ENCODE peak calls at places on chromosomes 4 and X, in five cellular contexts. K is sigmoid colon, I is hepatocyte, R is suprapubic skin, L is fibroblast of villous mesenchyme. Y is an unnamed sample.

GRCh38 chr4:78612398-78613005 is 60.9 kb downstream of the ANXA3 start:
- DNase-seq in L (peak), R (no peak), K (no peak), I (peak), Y (peak)

GRCh38 chr4:56698329-56698728 is 17.2 kb upstream of the HOPX start:
- DNase-seq in I (peak), R (no peak), L (no peak), K (no peak), Y (peak)

GRCh38 chr4:53576676-53577372 is 14.5 kb downstream of the LNX1 start:
- DNase-seq in R (no peak), I (peak), L (peak), K (no peak), Y (no peak)

GRCh38 chrX:131040781-131041180 is 17.4 kb upstream of the ARHGAP36 start:
- DNase-seq in L (no peak), K (no peak), R (no peak), I (no peak), Y (no peak)

GRCh38 chr4:182405087-182405486 is 161.9 kb downstream of the TENM3 start:
- DNase-seq in I (no peak), R (no peak), L (no peak), K (no peak), Y (no peak)

GRCh38 chr4:109877400-109877799 is 29.5 kb downstream of the LRIT3 start:
- DNase-seq in I (no peak), K (no peak), L (no peak), R (no peak), Y (no peak)

GRCh38 chr4:84708406-84709135 is 125.6 kb downstream of the CDS1 start:
- DNase-seq in I (no peak), R (no peak), L (no peak), K (no peak), Y (no peak)

GRCh38 chr4:184664445-184665210 is 15.1 kb downstream of the PRIMPOL start:
- DNase-seq in R (no peak), K (no peak), I (no peak), L (peak), Y (peak)

GRCh38 chrX:127457161-127457560 is 595.0 kb downstream of the ACTRT1 start:
- DNase-seq in I (no peak), L (no peak), K (no peak), R (no peak), Y (no peak)

GRCh38 chr4:88960576-88960975 is 96.4 kb downstream of the FAM13A start:
- DNase-seq in L (no peak), K (no peak), I (no peak), R (no peak), Y (no peak)

GRCh38 chr4:76639292-76639691 is 204.3 kb downstream of the SHROOM3 start:
- DNase-seq in I (no peak), R (no peak), L (no peak), K (no peak), Y (no peak)

GRCh38 chrX:2610246-2611170 is 80.6 kb upstream of the CD99 start:
- DNase-seq in R (no peak), I (peak), L (no peak), K (no peak), Y (peak)

DNA sequence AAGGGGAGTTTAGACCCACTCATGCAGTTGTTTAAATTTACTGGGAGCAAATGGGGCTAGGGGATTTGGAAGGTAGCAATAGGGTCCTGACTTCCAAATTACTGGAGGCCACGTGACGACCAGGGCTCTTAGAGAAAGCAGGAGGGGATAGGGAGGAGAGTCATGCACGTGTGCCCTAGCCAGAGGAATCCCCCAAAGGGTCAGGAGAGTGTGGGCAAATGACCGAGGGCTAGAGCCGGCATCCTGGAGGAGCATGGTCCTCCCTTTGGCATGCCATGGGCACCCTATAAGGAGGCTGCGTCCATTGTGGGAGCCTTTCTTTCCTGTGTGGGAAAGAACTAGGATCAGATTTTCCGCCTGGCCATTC is 25.5 kb upstream of the GPC4 start:
- DNase-seq in K (no peak), L (no peak), I (no peak), R (no peak), Y (no peak)
- H3K4me3 ChIP-seq in K (no peak), L (no peak), I (no peak), R (no peak), Y (no peak)

DNA sequence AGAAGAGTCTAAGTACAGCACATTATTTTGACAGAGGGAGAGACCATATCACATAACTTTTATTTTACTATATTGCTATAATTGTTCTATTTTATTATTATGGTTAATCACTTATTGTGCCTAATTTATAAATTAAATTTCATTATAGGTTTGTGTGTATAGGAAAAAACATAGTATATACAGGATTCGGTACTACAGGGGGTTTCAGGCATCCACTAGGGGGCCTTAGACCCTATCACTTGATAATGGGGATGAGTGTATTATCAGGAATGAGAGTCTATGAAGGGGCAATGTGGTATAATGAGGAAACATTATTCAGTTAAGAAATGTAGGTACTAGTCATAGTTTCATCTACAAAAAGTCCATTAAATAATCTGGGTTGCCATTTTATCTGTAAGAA is 833.1 kb downstream of the C4orf33 start:
- DNase-seq in L (no peak), R (no peak), I (peak), K (no peak), Y (no peak)
- TF ChIP-seq CTCF in L (no peak), R (no peak), I (peak), K (no peak), Y (no peak)

GRCh38 chr4:144648042-144648441 is 2.1 kb downstream of the HHIP start:
- DNase-seq in I (no peak), K (no peak), R (no peak), L (no peak), Y (no peak)

GRCh38 chr4:144646523-144647094 is 653 bp downstream of the HHIP start:
- DNase-seq in K (no peak), I (peak), R (no peak), L (no peak), Y (no peak)

GRCh38 chr4:144645102-144645469 is 870 bp upstream of the HHIP start:
- DNase-seq in L (no peak), K (no peak), I (peak), R (no peak), Y (no peak)

GRCh38 chr4:144645621-144646522 is at the start of gene HHIP:
- DNase-seq in R (no peak), K (peak), I (peak), L (peak), Y (peak)

DNA sequence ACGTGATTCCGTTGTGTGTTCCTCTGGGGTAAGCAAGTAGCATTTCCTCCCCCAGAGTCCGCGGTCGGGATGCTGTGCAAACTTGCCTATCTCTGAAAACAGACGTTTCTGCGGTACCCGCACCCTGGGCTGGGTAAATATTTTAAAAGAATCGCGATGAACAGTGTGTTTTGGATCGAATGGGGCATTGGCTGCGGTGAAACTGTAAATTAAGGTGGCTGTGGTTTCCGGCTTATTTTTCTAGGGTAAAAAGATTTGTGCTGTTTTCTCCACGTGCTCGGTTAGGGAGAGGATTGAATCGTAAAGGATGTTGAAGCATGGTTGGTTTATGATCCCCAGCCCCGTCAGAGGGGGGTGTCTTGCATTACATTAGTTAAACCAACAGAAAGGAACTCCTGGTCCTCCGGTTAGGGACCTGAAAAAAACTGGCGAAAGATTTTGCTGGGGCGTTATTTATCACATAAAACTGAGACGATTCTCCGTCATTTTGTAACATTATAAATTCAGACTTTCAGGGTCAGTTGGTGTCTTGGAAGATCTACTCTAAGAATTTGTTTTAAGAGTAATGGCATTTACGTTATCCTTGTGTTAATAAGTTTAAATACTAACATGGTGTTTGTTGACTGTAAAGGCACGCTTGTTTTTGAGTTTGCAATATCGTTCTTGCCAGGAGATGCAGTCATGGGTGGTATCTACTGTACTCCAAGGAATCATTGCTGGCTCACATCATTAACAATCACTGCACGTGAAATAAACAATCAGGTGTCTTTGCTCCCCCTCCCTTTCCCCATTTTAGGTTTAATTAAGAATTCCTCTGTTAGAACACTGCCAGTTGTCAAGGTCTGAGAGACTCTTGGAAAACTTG is 1.4 kb downstream of the HHIP start:
- DNase-seq in L (peak), K (no peak), I (peak), R (no peak), Y (no peak)
- H3K4me3 ChIP-seq in L (peak), K (peak), I (peak), R (peak), Y (peak)

GRCh38 chr4:36386691-36387090 is 105.3 kb downstream of the DTHD1 start:
- DNase-seq in K (no peak), I (no peak), R (no peak), L (no peak), Y (no peak)
- TF ChIP-seq CTCF in K (no peak), I (peak), R (no peak), L (no peak), Y (no peak)

Y was measured in AG10803.